ENCODE peak calls at places on chromosomes 5 and 9, in four cellular contexts. E, N, O and L are unnamed samples.

GRCh38 chr5:122156724-122157325 is 27.5 kb downstream of the ZNF474 start:
- DNase-seq in O (peak), E (no peak), N (no peak), L (no peak)

GRCh38 chr9:2623046-2623865 is 1.7 kb downstream of the VLDLR start:
- DNase-seq in E (peak), N (no peak), O (no peak), L (no peak)

GRCh38 chr9:123914517-123915199 is 15.3 kb downstream of the DENND1A start:
- DNase-seq in O (no peak), N (no peak), E (no peak), L (no peak)

GRCh38 chr9:128249914-128250838 is 25.6 kb downstream of the GOLGA2 start:
- DNase-seq in E (peak), N (peak), O (peak), L (peak)

GRCh38 chr5:10460252-10460906 is 18.7 kb downstream of the ROPN1L start:
- DNase-seq in N (no peak), O (no peak), E (no peak), L (no peak)

GRCh38 chr9:87878930-87879603 is 3.6 kb upstream of the SPATA31E1 start:
- DNase-seq in E (no peak), N (no peak), O (no peak), L (no peak)

GRCh38 chr5:14450055-14450524 is 131.5 kb upstream of the OTULINL start:
- DNase-seq in E (no peak), N (no peak), O (no peak), L (no peak)

GRCh38 chr5:114989512-114989911 is 180.2 kb downstream of the TRIM36 start:
- DNase-seq in N (no peak), O (no peak), E (no peak), L (no peak)

GRCh38 chr9:94921072-94921471 is 194.6 kb downstream of the AOPEP start:
- DNase-seq in N (no peak), E (no peak), O (no peak), L (no peak)

DNA sequence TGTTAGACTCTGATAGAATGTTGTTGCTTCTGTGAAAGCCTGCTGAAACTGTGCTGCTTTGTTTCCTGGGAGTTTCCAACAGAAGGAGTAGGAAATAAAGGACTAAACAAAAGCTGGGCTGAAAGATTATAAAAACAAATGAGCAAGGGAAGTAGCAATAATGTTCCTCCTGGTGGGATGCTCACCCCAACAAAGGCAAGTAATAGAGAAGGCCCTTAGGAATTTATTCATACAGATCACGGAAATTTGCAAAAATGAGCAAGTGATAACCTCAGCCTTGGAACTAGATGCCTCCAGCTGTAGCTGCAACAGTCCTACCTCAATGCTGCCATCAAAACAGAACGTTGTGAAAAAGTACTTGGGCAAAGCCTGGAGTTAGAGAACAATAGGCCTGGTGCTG is 1248.0 kb upstream of the C9orf72 start:
- DNase-seq in O (no peak), N (no peak), E (no peak), L (no peak)
- TF ChIP-seq SPI1 in O (no peak), N (no peak), E (no peak), L (no peak)

DNA sequence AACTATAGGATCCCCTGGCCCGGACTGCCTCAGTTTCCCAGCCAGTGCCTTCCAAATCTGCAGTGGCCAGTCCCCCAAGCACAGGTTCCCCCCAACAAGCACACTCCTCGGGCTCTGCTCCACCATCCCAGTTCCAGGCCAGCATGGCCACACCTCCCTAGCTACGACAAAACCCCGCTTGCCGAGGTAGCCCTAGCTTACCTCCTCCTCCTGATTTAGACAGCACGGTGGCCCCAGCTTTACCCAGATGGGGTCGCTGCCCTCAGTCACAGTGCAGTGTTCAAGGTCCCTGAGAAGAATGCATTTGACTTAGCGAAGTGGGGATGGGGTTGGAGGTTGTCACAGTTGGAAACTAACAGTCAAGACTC is 40.8 kb upstream of the GARNL3 start:
- DNase-seq in O (no peak), E (no peak), N (no peak), L (no peak)
- TF ChIP-seq SPI1 in O (no peak), E (no peak), N (no peak), L (no peak)

DNA sequence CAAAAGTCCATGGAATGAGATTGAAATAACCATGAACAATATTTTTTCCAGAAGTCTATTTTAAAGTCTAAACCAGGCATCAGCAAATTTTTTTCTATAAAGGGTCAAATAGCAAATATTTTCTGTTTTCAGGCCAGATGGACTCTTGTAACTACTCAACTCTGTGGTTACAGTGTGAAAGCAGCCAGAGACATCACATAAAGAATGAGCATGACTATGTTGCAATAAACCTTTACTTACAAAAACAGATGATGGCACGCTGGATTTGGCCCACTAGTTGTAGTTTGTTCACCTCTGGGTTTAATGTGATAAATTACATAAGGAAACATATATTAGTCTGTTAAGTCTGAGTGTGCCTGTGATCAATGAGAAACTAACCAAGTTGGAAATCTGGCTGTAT is 319.2 kb downstream of the TRPM3 start:
- DNase-seq in E (no peak), N (no peak), O (no peak), L (no peak)
- TF ChIP-seq SPI1 in E (no peak), N (no peak), O (no peak), L (no peak)

GRCh38 chr9:120405860-120406259 is 174.1 kb downstream of the CDK5RAP2 start:
- DNase-seq in E (no peak), O (no peak), N (no peak), L (no peak)

GRCh38 chr9:120403543-120403856 is 176.5 kb downstream of the CDK5RAP2 start:
- DNase-seq in O (peak), E (no peak), N (no peak), L (no peak)

GRCh38 chr9:120408680-120409258 is 171.2 kb downstream of the CDK5RAP2 start:
- DNase-seq in N (no peak), E (no peak), O (no peak), L (no peak)

GRCh38 chr9:120402741-120403542 is 177.0 kb downstream of the CDK5RAP2 start:
- DNase-seq in O (peak), N (no peak), E (no peak), L (peak)

GRCh38 chr9:120405134-120405533 is 174.8 kb downstream of the CDK5RAP2 start:
- DNase-seq in O (no peak), E (no peak), N (no peak), L (no peak)
- TF ChIP-seq SPI1 in O (no peak), E (no peak), N (no peak), L (no peak)